ENCODE peak calls at places on chromosomes 4 and X, in four cellular contexts. S, J, F and V are unnamed samples.

GRCh38 chr4:155569960-155570515 is 96.6 kb upstream of the GUCY1A1 start:
- DNase-seq in S (no peak), J (no peak), F (no peak), V (peak)

GRCh38 chr4:7979652-7979968 is 39.9 kb upstream of the AFAP1 start:
- DNase-seq in F (no peak), J (no peak), S (no peak), V (no peak)

GRCh38 chr4:144658908-144659307 is 13.0 kb downstream of the HHIP start:
- DNase-seq in S (no peak), J (no peak), F (no peak), V (peak)

GRCh38 chrX:38974542-38974941 is 173.3 kb downstream of the MID1IP1 start:
- DNase-seq in F (no peak), J (no peak), S (no peak), V (no peak)

GRCh38 chr4:41432219-41432618 is 105.7 kb upstream of the LIMCH1 start:
- DNase-seq in J (no peak), S (no peak), F (no peak), V (no peak)

GRCh38 chr4:72629540-72629939 is 60.5 kb upstream of the ADAMTS3 start:
- DNase-seq in F (no peak), S (no peak), J (no peak), V (peak)

GRCh38 chr4:48909697-48910096 is 3.1 kb upstream of the OCIAD2 start:
- DNase-seq in J (peak), F (no peak), S (peak), V (peak)

GRCh38 chr4:184265566-184266351 is 48.1 kb upstream of the ENPP6 start:
- DNase-seq in F (no peak), J (peak), S (no peak), V (no peak)

GRCh38 chrX:5163663-5164062 is 1065.0 kb downstream of the NLGN4X start:
- DNase-seq in J (no peak), S (no peak), F (no peak), V (no peak)

DNA sequence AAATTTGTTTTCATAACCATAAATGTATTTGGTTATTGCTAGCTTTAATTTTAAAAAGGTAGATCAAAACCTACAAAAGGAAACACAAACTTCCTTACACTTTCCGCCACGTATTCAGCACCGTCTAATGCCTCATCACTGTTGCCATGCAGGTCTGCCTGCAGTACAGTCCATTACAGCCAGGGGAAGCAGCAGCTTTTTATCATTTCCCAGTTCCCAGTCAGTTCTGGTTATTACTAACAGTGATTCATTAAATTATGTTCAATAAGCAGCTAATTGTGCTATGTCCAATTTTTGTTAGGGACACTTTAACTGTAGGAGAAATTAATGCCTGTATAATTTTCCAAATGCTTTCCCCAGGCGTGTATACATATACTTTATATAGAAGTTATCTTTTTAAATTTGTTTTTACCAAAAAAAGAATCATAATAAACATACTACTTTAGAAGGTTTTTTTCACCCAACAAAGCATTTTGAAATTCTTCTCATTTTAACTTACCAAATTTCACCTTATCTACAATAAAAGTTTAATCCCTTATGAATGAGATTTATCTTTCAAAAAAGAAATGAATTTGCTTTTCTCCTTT is 93.3 kb downstream of the ANXA3 start:
- DNase-seq in J (peak), S (peak), F (peak), V (peak)
- H3K4me3 ChIP-seq in J (peak), S (no peak), F (no peak), V (no peak)

GRCh38 chr4:151573474-151573873 is 164.5 kb downstream of the FHIP1A start:
- DNase-seq in S (no peak), F (no peak), J (no peak), V (no peak)

GRCh38 chr4:151567056-151567455 is 158.1 kb downstream of the FHIP1A start:
- DNase-seq in F (no peak), J (no peak), S (no peak), V (no peak)

GRCh38 chr4:151566053-151566452 is 157.1 kb downstream of the FHIP1A start:
- DNase-seq in F (no peak), S (no peak), J (no peak), V (no peak)

GRCh38 chr4:151568966-151569365 is 160.0 kb downstream of the FHIP1A start:
- DNase-seq in J (no peak), F (no peak), S (no peak), V (no peak)

GRCh38 chr4:151569650-151570049 is 160.7 kb downstream of the FHIP1A start:
- DNase-seq in S (no peak), F (no peak), J (peak), V (no peak)
- TF ChIP-seq CTCF in S (no peak), F (no peak), J (no peak), V (no peak)

DNA sequence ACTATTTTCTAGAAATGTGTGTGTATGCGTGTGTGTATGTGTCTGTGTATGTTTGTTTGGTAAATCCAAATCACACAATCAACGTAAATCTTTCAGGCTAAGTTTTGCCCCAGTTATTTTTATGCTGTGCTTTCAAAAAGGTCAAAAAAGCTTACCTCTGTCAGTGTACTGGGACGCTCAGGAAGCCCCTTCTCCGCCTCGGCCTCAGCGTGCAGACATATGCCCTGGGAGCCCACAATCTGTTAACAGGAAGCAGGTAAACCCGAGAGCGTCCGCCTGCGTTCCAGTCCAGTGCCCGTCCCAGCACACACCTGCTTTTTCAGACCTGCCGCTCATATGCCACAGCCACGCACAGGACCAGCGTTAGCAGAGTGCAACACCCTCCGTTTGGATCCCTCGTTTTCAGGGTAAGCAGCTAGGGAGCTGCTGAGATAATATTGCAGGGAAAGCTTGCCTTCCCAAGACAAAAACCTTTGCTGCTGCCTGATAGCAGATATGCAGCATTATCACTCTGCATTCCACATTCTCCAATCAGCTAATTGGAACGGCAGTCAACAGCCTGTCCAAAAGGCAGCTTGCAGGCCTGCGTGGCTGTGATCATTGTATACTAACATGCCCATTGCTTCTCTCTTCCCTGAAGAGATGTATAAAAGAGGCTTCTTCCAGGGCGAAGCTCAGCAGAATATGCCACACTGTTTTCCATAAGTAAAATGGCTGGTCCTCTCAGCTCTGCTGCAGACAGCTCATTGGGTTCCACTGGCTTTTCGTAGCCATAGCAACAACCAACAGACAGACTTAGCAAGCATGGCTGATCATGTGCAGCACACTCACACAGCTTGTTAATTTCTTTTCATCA is at the start of gene SORBS2:
- DNase-seq in J (peak), S (no peak), F (no peak), V (peak)
- H3K4me3 ChIP-seq in J (peak), S (no peak), F (peak), V (peak)

GRCh38 chr4:113293673-113294072 is 244.2 kb downstream of the ANK2 start:
- DNase-seq in S (no peak), J (no peak), F (no peak), V (no peak)
- TF ChIP-seq CTCF in S (no peak), J (no peak), F (no peak), V (peak)

GRCh38 chr4:80006935-80007744 is 65.9 kb downstream of the ANTXR2 start:
- DNase-seq in S (no peak), J (no peak), F (no peak), V (peak)

GRCh38 chr4:80007745-80008149 is 65.3 kb downstream of the ANTXR2 start:
- DNase-seq in J (no peak), F (no peak), S (no peak), V (peak)

GRCh38 chr4:80008351-80008750 is 64.7 kb downstream of the ANTXR2 start:
- DNase-seq in J (no peak), S (no peak), F (no peak), V (no peak)

GRCh38 chr4:80010316-80010715 is 62.7 kb downstream of the ANTXR2 start:
- DNase-seq in J (no peak), S (no peak), F (no peak), V (no peak)

DNA sequence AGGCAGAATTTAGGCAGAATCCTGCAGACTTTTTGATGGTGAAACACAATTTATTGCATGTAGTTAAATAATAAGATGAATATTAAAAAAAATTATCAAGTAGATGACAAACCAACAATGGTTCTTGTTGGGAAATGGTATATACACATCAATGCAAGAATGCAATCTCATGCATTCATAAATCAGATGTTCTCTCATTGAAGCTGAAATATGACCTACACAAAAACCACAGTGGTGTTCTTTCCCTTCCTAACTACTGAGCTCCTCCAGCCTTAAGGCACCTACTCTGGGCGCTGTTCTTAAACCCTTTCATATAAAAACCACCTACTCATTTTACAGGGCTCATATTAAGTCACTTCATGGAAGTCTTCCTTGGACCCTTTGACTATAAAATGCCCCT is 64.1 kb downstream of the ANTXR2 start:
- DNase-seq in F (no peak), J (no peak), S (no peak), V (no peak)
- H3K4me3 ChIP-seq in F (no peak), J (no peak), S (no peak), V (no peak)

GRCh38 chr4:16794816-16795445 is 103.5 kb downstream of the LDB2 start:
- DNase-seq in J (peak), S (peak), F (peak), V (peak)
- TF ChIP-seq CTCF in J (peak), S (peak), F (peak), V (peak)

GRCh38 chr4:60759518-60760245 is 440.4 kb upstream of the ADGRL3 start:
- DNase-seq in J (no peak), F (no peak), S (no peak), V (no peak)

GRCh38 chr4:60757986-60758385 is 442.1 kb upstream of the ADGRL3 start:
- DNase-seq in S (no peak), J (no peak), F (no peak), V (no peak)
- H3K4me3 ChIP-seq in S (no peak), J (no peak), F (no peak), V (no peak)